ENCODE peak calls at places on chromosome 9, in ten cellular contexts. F, S, A, G, Y, O, P, E, D and J are unnamed samples.

GRCh38 chr9:109908459-109909390 is 128.7 kb downstream of the PALM2AKAP2 start:
- DNase-seq in F (no peak), S (no peak), A (no peak), G (no peak), Y (peak; percentile 42), O (no peak), P (no peak), E (no peak), D (no peak), J (no peak)

GRCh38 chr9:126052791-126053190 is 273.8 kb upstream of the MVB12B start:
- DNase-seq in F (no peak), S (no peak), A (no peak), G (no peak), Y (no peak), O (no peak), P (peak; percentile 17), E (no peak), D (no peak), J (no peak)

GRCh38 chr9:87812375-87813118 is 70.1 kb upstream of the SPATA31E1 start:
- DNase-seq in F (no peak), S (no peak), A (peak; percentile 34), G (peak; percentile 39), Y (peak; percentile 88), O (no peak), P (no peak), E (no peak), D (no peak), J (no peak)

GRCh38 chr9:121748080-121748479 is 96.6 kb downstream of the DAB2IP start:
- DNase-seq in F (no peak), S (no peak), A (no peak), G (no peak), Y (peak; percentile 70), O (no peak), P (no peak), E (no peak), D (no peak), J (no peak)

GRCh38 chr9:12775963-12776774 is 1.3 kb downstream of the LURAP1L start:
- DNase-seq in F (peak; percentile 91), S (peak; percentile 90), A (peak; percentile 88), G (peak; percentile 65), Y (peak; percentile 94), O (peak; percentile 53), P (peak; percentile 92), E (no peak), D (no peak), J (no peak)

GRCh38 chr9:70498866-70499265 is 84.4 kb upstream of the KLF9 start:
- DNase-seq in F (no peak), S (no peak), A (no peak), G (no peak), Y (no peak), O (no peak), P (no peak), E (no peak), D (no peak), J (no peak)

GRCh38 chr9:127347831-127348699 is 48.9 kb upstream of the SLC2A8 start:
- DNase-seq in F (no peak), S (peak; percentile 30), A (no peak), G (peak; percentile 49), Y (peak; percentile 80), O (no peak), P (no peak), E (no peak), D (no peak), J (no peak)

GRCh38 chr9:118929317-118929716 is 439.9 kb downstream of the BRINP1 start:
- DNase-seq in F (no peak), S (no peak), A (no peak), G (no peak), Y (peak; percentile 92), O (no peak), P (no peak), E (no peak), D (no peak), J (no peak)

GRCh38 chr9:133731876-133732321 is 6.3 kb downstream of the SARDH start:
- DNase-seq in F (no peak), S (peak; percentile 85), A (no peak), G (peak; percentile 44), Y (peak; percentile 54), O (peak; percentile 43), P (no peak), E (no peak), D (no peak), J (no peak)

DNA sequence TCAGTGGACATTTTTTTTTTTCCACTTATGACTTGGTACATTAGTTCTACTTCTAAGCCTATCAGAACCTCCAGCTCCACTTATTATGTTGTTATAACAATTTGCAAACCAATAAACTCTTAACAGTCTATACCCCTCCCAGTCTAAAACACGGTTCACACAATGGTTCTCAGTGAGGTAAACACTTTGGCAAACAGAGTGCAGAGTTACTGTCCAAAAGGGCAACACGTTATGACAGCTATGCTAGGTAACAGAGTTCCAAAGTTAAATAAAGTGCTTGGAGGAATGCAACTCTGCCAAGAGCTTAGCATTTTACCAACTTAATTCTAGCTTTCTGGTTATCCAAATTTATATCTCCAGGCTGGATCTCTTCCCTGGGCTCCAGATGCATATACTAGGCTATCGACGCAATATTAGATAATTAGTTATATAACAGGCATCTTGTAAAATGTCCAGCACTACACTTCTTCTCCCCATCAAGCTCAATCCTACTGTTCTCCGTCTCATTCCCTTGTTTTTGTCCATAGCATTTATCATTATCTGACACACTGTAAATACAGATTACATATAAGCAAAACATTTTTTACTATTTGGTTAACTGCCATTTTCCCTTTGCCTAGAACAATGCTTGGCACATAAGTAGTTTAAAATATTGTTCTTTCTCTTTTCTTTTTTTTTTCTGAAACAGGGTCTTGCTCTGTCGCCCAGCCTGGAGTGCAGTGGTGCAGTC is 14.3 kb downstream of the FNBP1 start:
- DNase-seq in F (no peak), S (no peak), A (no peak), G (no peak), Y (no peak), O (no peak), P (no peak), E (no peak), D (no peak), J (no peak)
- H3K4me3 ChIP-seq in F (no peak overlapping the region), S (no peak overlapping the region), A (no peak overlapping the region), G (no peak overlapping the region), Y (no peak overlapping the region), O (no peak overlapping the region), P (no peak overlapping the region), E (no peak overlapping the region), D (no peak overlapping the region), J (no peak overlapping the region)

DNA sequence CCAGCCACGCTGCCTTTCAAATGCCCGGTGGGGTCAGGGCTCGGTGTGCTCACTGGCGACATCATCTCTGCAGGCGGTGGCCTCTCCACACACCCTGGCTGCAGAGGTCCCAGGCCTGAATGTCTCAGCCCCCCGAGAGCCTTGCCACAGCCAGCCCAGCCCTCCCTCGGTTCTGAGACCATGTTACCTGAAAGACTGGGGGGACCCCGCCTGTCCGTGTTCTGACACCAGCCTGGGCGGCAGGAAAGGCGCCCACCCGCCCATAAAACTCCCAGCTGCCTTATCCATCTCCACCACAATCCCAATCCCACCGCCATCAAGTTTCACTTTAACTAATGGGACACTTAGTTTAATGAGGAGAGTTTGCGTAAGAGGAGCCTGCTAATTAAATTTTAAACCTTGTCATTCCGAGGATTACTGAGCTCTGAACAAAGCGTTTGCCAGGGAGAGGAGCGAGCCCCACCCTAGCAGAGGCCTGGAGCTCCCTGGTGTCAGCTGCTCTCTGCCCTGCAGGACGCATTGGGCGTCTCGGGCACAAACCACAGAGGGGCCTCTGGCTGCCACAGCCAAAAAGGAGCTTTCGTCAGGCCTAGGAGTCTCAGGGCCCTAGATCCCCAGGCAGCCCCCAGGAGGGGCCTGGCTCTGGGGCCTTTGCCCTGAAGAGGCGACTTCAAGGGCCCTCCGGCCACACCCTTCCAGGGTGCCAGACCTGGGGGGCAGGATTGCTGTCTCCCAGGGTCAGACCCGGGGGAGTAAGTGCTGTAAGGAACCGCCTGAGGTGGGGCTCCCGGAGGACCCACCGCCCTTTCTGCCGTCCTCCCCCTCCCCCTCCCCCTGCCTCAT is 15.3 kb downstream of the LHX3 start:
- DNase-seq in F (no peak), S (no peak), A (no peak), G (no peak), Y (no peak), O (no peak), P (no peak), E (no peak), D (no peak), J (no peak)
- H3K4me1 ChIP-seq in F (no peaks in the 10 kb centered on the region), S (peaks cover 4% of the 10 kb centered on the region), A (no peaks in the 10 kb centered on the region), G (no peaks in the 10 kb centered on the region), Y (no peaks in the 10 kb centered on the region), O (peaks cover 4% of the 10 kb centered on the region), P (no peaks in the 10 kb centered on the region), E (peaks cover 18% of the 10 kb centered on the region), D (no peaks in the 10 kb centered on the region), J (no peaks in the 10 kb centered on the region)

GRCh38 chr9:83283528-83283927 is 220.6 kb upstream of the RASEF start:
- DNase-seq in F (no peak), S (no peak), A (no peak), G (no peak), Y (no peak), O (no peak), P (no peak), E (no peak), D (no peak), J (no peak)

GRCh38 chr9:83280259-83280658 is 217.3 kb upstream of the RASEF start:
- DNase-seq in F (no peak), S (peak; percentile 32), A (no peak), G (no peak), Y (peak; percentile 67), O (no peak), P (no peak), E (no peak), D (no peak), J (no peak)

GRCh38 chr9:83281306-83282255 is 218.6 kb upstream of the RASEF start:
- DNase-seq in F (no peak), S (peak; percentile 80), A (no peak), G (peak; percentile 69), Y (peak; percentile 73), O (no peak), P (no peak), E (no peak), D (no peak), J (no peak)

GRCh38 chr9:83284766-83285165 is 221.8 kb upstream of the RASEF start:
- DNase-seq in F (no peak), S (no peak), A (no peak), G (no peak), Y (no peak), O (no peak), P (no peak), E (no peak), D (no peak), J (no peak)

GRCh38 chr9:83280790-83281189 is 217.8 kb upstream of the RASEF start:
- DNase-seq in F (peak; percentile 20), S (peak; percentile 18), A (no peak), G (no peak), Y (no peak), O (no peak), P (no peak), E (no peak), D (no peak), J (no peak)
- H3K27ac ChIP-seq in F (peak overlapping the region; percentile 41), S (peak overlapping the region; percentile 41), A (peak overlapping the region; percentile 39), G (no peak overlapping the region), Y (no peak overlapping the region), O (no peak overlapping the region), P (no peak overlapping the region), E (no peak overlapping the region), D (no peak overlapping the region), J (no peak overlapping the region)

DNA sequence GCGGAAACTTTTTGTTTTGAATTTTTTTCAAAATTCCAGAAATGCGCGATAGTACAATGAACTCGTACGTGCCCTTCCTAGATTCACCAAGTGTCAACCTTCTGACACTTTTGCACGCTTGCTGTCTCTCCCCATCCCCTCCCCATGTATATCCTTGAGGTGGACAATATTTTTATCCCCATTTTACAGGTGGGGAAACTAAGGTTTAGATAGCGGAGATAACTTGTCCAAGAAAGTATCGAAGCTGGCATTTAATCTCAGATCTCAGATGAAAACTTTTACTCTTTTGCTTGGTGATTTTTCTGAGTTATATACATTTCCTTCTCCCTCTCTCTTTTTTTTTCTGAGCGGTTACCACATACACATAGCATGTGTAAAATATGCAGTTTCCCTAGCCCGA is 34.6 kb downstream of the LHX2 start:
- DNase-seq in F (no peak), S (no peak), A (no peak), G (no peak), Y (no peak), O (no peak), P (no peak), E (no peak), D (no peak), J (no peak)
- H3K4me3 ChIP-seq in F (no peak overlapping the region), S (no peak overlapping the region), A (no peak overlapping the region), G (no peak overlapping the region), Y (no peak overlapping the region), O (no peak overlapping the region), P (no peak overlapping the region), E (no peak overlapping the region), D (no peak overlapping the region), J (no peak overlapping the region)